ENCODE peak calls at places on chromosome 6, in five cellular contexts. S is kidney, T is GM20000, K is endothelial cell, U is AG09319. V is an unnamed sample.

GRCh38 chr6:53986165-53986720 is 125.0 kb upstream of the MLIP start:
- DNase-seq in S (no peak), T (peak; percentile 11), K (peak; percentile 52), U (peak; percentile 41), V (peak; percentile 18)

GRCh38 chr6:158793432-158793831 is 25.7 kb downstream of the EZR start:
- DNase-seq in S (no peak), T (peak; percentile 57), K (no peak), U (no peak), V (peak; percentile 64)

GRCh38 chr6:3237761-3238662 is 10.6 kb upstream of the TUBB2B start:
- DNase-seq in S (no peak), T (no peak), K (no peak), U (no peak), V (no peak)

GRCh38 chr6:104771258-104771832 is 88.4 kb downstream of the HACE1 start:
- DNase-seq in S (no peak), T (peak; percentile 15), K (no peak), U (no peak), V (peak; percentile 31)

GRCh38 chr6:85406641-85407075 is 43.2 kb upstream of the NT5E start:
- DNase-seq in S (no peak), T (no peak), K (no peak), U (no peak), V (no peak)

GRCh38 chr6:157659536-157660271 is 163.3 kb upstream of the SNX9 start:
- DNase-seq in S (no peak), T (no peak), K (no peak), U (no peak), V (no peak)

GRCh38 chr6:30541515-30542403 is 14.5 kb downstream of the GNL1 start:
- DNase-seq in S (peak; percentile 83), T (peak; percentile 69), K (peak; percentile 78), U (no peak), V (peak; percentile 77)

GRCh38 chr6:107308676-107309075 is 150.7 kb downstream of the PDSS2 start:
- DNase-seq in S (no peak), T (no peak), K (no peak), U (no peak), V (no peak)

GRCh38 chr6:104252276-104252675 is 607.4 kb downstream of the HACE1 start:
- DNase-seq in S (no peak), T (no peak), K (no peak), U (no peak), V (no peak)

GRCh38 chr6:167968091-167968490 is 29.4 kb upstream of the KIF25 start:
- DNase-seq in S (no peak), T (no peak), K (peak; percentile 70), U (no peak), V (no peak)

GRCh38 chr6:41462980-41463930 is 82.9 kb upstream of the FOXP4 start:
- DNase-seq in S (no peak), T (peak; percentile 85), K (peak; percentile 69), U (no peak), V (peak; percentile 81)

GRCh38 chr6:106116125-106116524 is 30.0 kb downstream of the PRDM1 start:
- DNase-seq in S (no peak), T (no peak), K (no peak), U (no peak), V (no peak)

GRCh38 chr6:31008165-31008564 is 2.1 kb upstream of the MUC22 start:
- DNase-seq in S (no peak), T (no peak), K (no peak), U (no peak), V (no peak)

GRCh38 chr6:131852200-131852599 is 44.4 kb downstream of the ENPP1 start:
- DNase-seq in S (no peak), T (no peak), K (no peak), U (no peak), V (no peak)

GRCh38 chr6:169240125-169240524 is 13.5 kb downstream of the THBS2 start:
- DNase-seq in S (peak; percentile 43), T (no peak), K (no peak), U (no peak), V (no peak)

GRCh38 chr6:42030585-42031506 is 19.5 kb upstream of the TAF8 start:
- DNase-seq in S (no peak), T (no peak), K (no peak), U (no peak), V (no peak)

GRCh38 chr6:32622545-32623401 is 14.4 kb upstream of the HLA-DQA1 start:
- DNase-seq in S (no peak), T (peak; percentile 38), K (peak; percentile 7), U (no peak), V (peak; percentile 48)

GRCh38 chr6:51161752-51162151 is 343.1 kb downstream of the TFAP2B start:
- DNase-seq in S (no peak), T (no peak), K (no peak), U (no peak), V (no peak)

GRCh38 chr6:165717732-165718465 is 54.9 kb upstream of the PDE10A start:
- DNase-seq in S (no peak), T (no peak), K (no peak), U (no peak), V (no peak)

GRCh38 chr6:80250391-80250997 is 144.0 kb downstream of the BCKDHB start:
- DNase-seq in S (no peak), T (no peak), K (no peak), U (no peak), V (no peak)

GRCh38 chr6:51644426-51644825 is 443.0 kb downstream of the PKHD1 start:
- DNase-seq in S (no peak), T (no peak), K (no peak), U (no peak), V (no peak)

GRCh38 chr6:144876689-144877088 is 591.6 kb downstream of the UTRN start:
- DNase-seq in S (no peak), T (no peak), K (no peak), U (no peak), V (no peak)

GRCh38 chr6:26420607-26421235 is 18.6 kb downstream of the BTN3A1 start:
- DNase-seq in S (no peak), T (peak; percentile 29), K (peak; percentile 38), U (no peak), V (peak; percentile 39)
- TF ChIP-seq CTCF in S (peak; percentile 33), T (peak; percentile 37), K (peak; percentile 54), U (peak; percentile 24), V (peak; percentile 52)

DNA sequence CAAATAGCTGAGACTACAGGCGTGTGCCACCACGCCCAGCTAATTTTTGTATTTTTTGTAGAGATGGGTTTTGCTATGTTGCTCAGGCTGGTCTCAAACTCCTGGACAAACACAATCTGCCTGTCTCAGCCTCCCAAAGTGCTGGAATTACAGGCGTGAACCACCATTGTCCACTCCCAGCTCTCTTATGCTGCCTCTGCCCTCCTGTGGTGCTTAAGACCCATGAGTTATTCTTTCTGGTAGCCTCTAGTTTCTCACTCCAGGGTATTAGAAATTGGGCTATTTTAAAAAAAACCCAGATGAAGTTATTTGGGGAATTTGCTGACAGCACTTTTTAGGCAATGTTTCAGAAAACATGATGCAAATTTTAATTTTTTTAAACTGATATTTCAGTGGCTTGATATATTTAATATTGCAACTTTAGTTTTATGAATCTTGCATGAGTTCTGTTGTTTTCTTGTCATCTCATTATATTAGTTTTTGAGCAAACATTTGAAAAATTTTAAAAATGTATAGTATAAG is 114.0 kb upstream of the FOXO3 start:
- DNase-seq in S (no peak), T (no peak), K (no peak), U (no peak), V (no peak)
- TF ChIP-seq CTCF in S (no peak), T (no peak), K (no peak), U (no peak), V (no peak)

GRCh38 chr6:34793877-34794276 is 2.0 kb downstream of the BLTP3A start:
- DNase-seq in S (no peak), T (no peak), K (no peak), U (no peak), V (no peak)

GRCh38 chr6:34788111-34788510 is 3.8 kb upstream of the BLTP3A start:
- DNase-seq in S (no peak), T (no peak), K (no peak), U (no peak), V (no peak)

GRCh38 chr6:34792605-34793500 is 970 bp downstream of the BLTP3A start:
- DNase-seq in S (no peak), T (peak; percentile 60), K (peak; percentile 29), U (no peak), V (peak; percentile 52)

GRCh38 chr6:34791842-34792604 is at the start of gene BLTP3A:
- DNase-seq in S (peak; percentile 88), T (peak; percentile 97), K (peak; percentile 73), U (no peak), V (peak; percentile 95)

DNA sequence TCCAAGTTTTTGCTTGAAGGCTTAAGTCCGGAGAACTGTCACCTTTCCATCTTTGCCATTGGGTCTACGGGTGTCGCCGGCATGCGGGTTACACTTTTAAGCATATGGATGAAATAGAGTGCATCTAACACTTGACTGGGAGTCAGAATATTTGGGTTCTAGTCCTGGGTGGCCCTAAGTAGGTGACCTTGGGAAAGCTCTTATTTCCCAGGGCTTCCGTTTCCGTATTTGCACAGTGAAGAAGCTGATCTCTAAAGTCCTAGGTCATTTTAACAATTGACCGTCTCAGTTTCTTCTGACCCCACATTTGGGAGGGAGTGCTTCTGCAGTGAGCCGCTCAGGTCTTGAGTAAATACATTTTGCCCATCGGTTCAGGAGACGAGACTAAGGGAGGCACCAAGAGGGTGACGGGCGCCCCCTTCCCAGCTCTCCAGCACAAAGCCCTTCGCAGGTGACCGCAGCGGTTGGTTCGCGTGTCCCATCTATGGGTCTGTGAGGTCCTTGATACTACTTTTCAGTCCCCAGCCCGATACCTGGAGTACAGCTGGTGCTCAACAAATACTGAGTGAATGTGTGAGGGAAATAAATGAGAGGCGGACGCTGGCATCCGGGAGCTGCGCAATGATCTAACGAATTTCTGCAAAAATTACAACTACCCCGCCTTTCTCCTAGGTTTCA is 580 bp upstream of the BLTP3A start:
- DNase-seq in S (peak; percentile 78), T (peak; percentile 78), K (peak; percentile 25), U (no peak), V (no peak)
- TF ChIP-seq CTCF in S (peak; percentile 13), T (peak; percentile 40), K (no peak), U (peak; percentile 28), V (peak; percentile 58)

GRCh38 chr6:136031982-136032381 is 180.5 kb downstream of the PDE7B start:
- DNase-seq in S (no peak), T (peak; percentile 17), K (peak; percentile 18), U (no peak), V (peak; percentile 40)
- TF ChIP-seq CTCF in S (peak; percentile 38), T (no peak), K (peak; percentile 55), U (peak; percentile 46), V (no peak)

DNA sequence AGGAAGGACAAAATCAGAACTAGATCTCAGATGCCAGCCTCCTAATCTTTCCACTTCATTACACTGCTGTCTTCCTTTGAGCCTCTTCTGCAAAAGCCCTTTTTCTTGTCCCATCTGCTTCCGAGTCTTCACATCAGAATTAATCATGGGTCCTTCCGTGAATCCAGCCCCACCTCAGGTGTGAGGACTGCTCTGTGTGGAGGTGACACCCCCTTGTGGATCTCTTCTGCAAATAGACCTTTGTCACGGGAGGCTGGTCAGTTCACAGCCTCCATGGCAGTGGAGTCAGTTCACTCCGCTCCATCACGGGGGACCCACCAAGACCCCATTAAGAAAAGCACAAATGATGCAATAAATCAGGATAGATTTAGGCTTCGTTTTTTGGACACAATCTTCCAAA is 171.1 kb downstream of the ADAT2 start:
- DNase-seq in S (no peak), T (peak; percentile 28), K (peak; percentile 30), U (no peak), V (peak; percentile 29)
- TF ChIP-seq CTCF in S (peak; percentile 11), T (no peak), K (peak; percentile 32), U (peak; percentile 20), V (peak; percentile 27)

V was measured in GM13976.